ENCODE peak calls at places on chromosomes 11 and 22, in four cellular contexts. U is stimulated activated CD4-positive, alpha-beta T cell treated with anti-CD3 and anti-CD28 coated beads, Interleukin-1b, Interleukin-23, amount 100 ng/mL, for 1 hour; E is stimulated activated CD8-positive, alpha-beta memory T cell treated with anti-CD3 and anti-CD28 coated beads, Interleukin-4, amount 100 ng/mL, for 24 hours; H is KBM-7. G is an unnamed sample.

GRCh38 chr22:34886812-34887211 is 179.1 kb upstream of the ISX start:
- DNase-seq in E (no peak), U (no peak), H (no peak), G (no peak)

GRCh38 chr11:56783448-56784041 is 35.0 kb upstream of the OR9G4 start:
- DNase-seq in H (peak), U (no peak), E (no peak), G (peak)

GRCh38 chr11:43573233-43573632 is 107.3 kb upstream of the HSD17B12 start:
- DNase-seq in E (no peak), H (peak), U (no peak), G (peak)

GRCh38 chr22:48765595-48765994 is 1062.1 kb downstream of the BRD1 start:
- DNase-seq in H (no peak), E (no peak), U (no peak), G (no peak)

GRCh38 chr11:117580866-117581265 is 216.2 kb downstream of the DSCAML1 start:
- DNase-seq in E (no peak), U (no peak), H (no peak), G (peak)

GRCh38 chr11:124896071-124896750 is 1.5 kb downstream of the ROBO4 start:
- DNase-seq in H (no peak), E (no peak), U (no peak), G (no peak)

GRCh38 chr11:85930879-85931366 is 75.7 kb downstream of the CCDC83 start:
- DNase-seq in H (no peak), E (no peak), U (no peak), G (no peak)

GRCh38 chr11:93498099-93499040 is 44.8 kb downstream of the SMCO4 start:
- DNase-seq in H (no peak), E (no peak), U (no peak), G (no peak)

GRCh38 chr22:28582806-28583205 is 96.8 kb downstream of the TTC28 start:
- DNase-seq in U (no peak), E (no peak), H (no peak), G (no peak)

GRCh38 chr22:48957987-48958321 is 869.7 kb downstream of the BRD1 start:
- DNase-seq in E (no peak), H (no peak), U (no peak), G (no peak)

GRCh38 chr11:106480581-106481185 is 403.2 kb downstream of the AASDHPPT start:
- DNase-seq in H (no peak), U (no peak), E (no peak), G (no peak)

GRCh38 chr11:10514713-10515112 is 26.3 kb downstream of the RNF141 start:
- DNase-seq in H (no peak), E (no peak), U (no peak), G (no peak)

GRCh38 chr22:50506611-50507420 is 686 bp downstream of the LMF2 start:
- DNase-seq in U (no peak), H (no peak), E (no peak), G (peak)

GRCh38 chr11:134584001-134584561 is 172.0 kb upstream of the B3GAT1 start:
- DNase-seq in U (no peak), E (no peak), H (no peak), G (no peak)

GRCh38 chr22:30182365-30182764 is 64.2 kb downstream of the LIF start:
- DNase-seq in U (no peak), H (no peak), E (no peak), G (no peak)

GRCh38 chr11:10379022-10379421 is 74.1 kb downstream of the ADM start:
- DNase-seq in U (no peak), H (peak), E (no peak), G (no peak)

GRCh38 chr11:57426439-57426753 is 525 bp downstream of the SLC43A3 start:
- DNase-seq in H (no peak), E (no peak), U (no peak), G (peak)

GRCh38 chr11:32963721-32964120 is 52.0 kb upstream of the DEPDC7 start:
- DNase-seq in E (no peak), U (no peak), H (no peak), G (no peak)